ENCODE peak calls at places on chromosome 20, in four cellular contexts. J, Y, Z and H are unnamed samples.

GRCh38 chr20:36728986-36729385 is 16.9 kb downstream of the NDRG3 start:
- DNase-seq in J (no peak), Y (no peak), Z (peak; percentile 37), H (no peak)

GRCh38 chr20:59644371-59644939 is 40.1 kb downstream of the PHACTR3 start:
- DNase-seq in J (no peak), Y (no peak), Z (no peak), H (no peak)

GRCh38 chr20:36547186-36548005 is 6.1 kb downstream of the MYL9 start:
- DNase-seq in J (no peak), Y (no peak), Z (peak; percentile 16), H (no peak)

GRCh38 chr20:63309261-63310071 is 16.5 kb downstream of the COL20A1 start:
- DNase-seq in J (no peak), Y (no peak), Z (peak; percentile 69), H (no peak)

GRCh38 chr20:63060057-63060991 is 53.6 kb upstream of the BHLHE23 start:
- DNase-seq in J (no peak), Y (no peak), Z (no peak), H (no peak)

GRCh38 chr20:41141153-41141815 is 3.9 kb downstream of the PLCG1 start:
- DNase-seq in J (no peak), Y (no peak), Z (no peak), H (no peak)

GRCh38 chr20:528923-529594 is 14.5 kb downstream of the CSNK2A1 start:
- DNase-seq in J (no peak), Y (no peak), Z (no peak), H (peak; percentile 83)

GRCh38 chr20:8457978-8458377 is 325.9 kb downstream of the PLCB1 start:
- DNase-seq in J (no peak), Y (peak; percentile 59), Z (no peak), H (no peak)

GRCh38 chr20:62980970-62981369 is 25.8 kb downstream of the BHLHE23 start:
- DNase-seq in J (no peak), Y (no peak), Z (no peak), H (no peak)

GRCh38 chr20:35490736-35491181 is 35.4 kb downstream of the CEP250 start:
- DNase-seq in J (no peak), Y (peak; percentile 77), Z (peak; percentile 83), H (no peak)

GRCh38 chr20:17525650-17526049 is 5.5 kb downstream of the BFSP1 start:
- DNase-seq in J (no peak), Y (no peak), Z (no peak), H (no peak)

GRCh38 chr20:60295214-60295613 is 337.0 kb downstream of the CDH26 start:
- DNase-seq in J (no peak), Y (no peak), Z (no peak), H (no peak)

GRCh38 chr20:2333821-2334220 is 38.0 kb downstream of the TGM3 start:
- DNase-seq in J (no peak), Y (no peak), Z (no peak), H (no peak)

GRCh38 chr20:5608104-5608447 is 142.1 kb upstream of the SHLD1 start:
- DNase-seq in J (no peak), Y (no peak), Z (no peak), H (no peak)

GRCh38 chr20:43237651-43238050 is 47.9 kb upstream of the PTPRT start:
- DNase-seq in J (no peak), Y (no peak), Z (no peak), H (no peak)

GRCh38 chr20:54267510-54268003 is 59.7 kb downstream of the PFDN4 start:
- DNase-seq in J (peak; percentile 26), Y (no peak), Z (no peak), H (no peak)

GRCh38 chr20:64065973-64066341 is 3.0 kb downstream of the TCEA2 start:
- DNase-seq in J (peak; percentile 54), Y (no peak), Z (peak; percentile 81), H (peak; percentile 92)

GRCh38 chr20:59598625-59599310 is 5.6 kb upstream of the PHACTR3 start:
- DNase-seq in J (no peak), Y (no peak), Z (peak; percentile 81), H (peak; percentile 3)

GRCh38 chr20:45945678-45946148 is 11.2 kb downstream of the PCIF1 start:
- DNase-seq in J (no peak), Y (no peak), Z (no peak), H (no peak)

GRCh38 chr20:8601542-8601912 is 467.4 kb upstream of the PLCB4 start:
- DNase-seq in J (no peak), Y (no peak), Z (peak; percentile 61), H (no peak)

GRCh38 chr20:12927489-12927888 is 81.3 kb upstream of the SPTLC3 start:
- DNase-seq in J (peak; percentile 26), Y (no peak), Z (no peak), H (no peak)

GRCh38 chr20:62772618-62772993 is 23.7 kb upstream of the MRGBP start:
- DNase-seq in J (no peak), Y (no peak), Z (no peak), H (no peak)

GRCh38 chr20:62603021-62603906 is 39.0 kb upstream of the SLCO4A1 start:
- DNase-seq in J (peak; percentile 40), Y (peak; percentile 89), Z (peak; percentile 75), H (peak; percentile 39)

GRCh38 chr20:61950631-61951010 is 115.1 kb downstream of the TAF4 start:
- DNase-seq in J (no peak), Y (no peak), Z (no peak), H (no peak)

GRCh38 chr20:2340823-2341222 is 39.9 kb upstream of the TGM6 start:
- DNase-seq in J (no peak), Y (no peak), Z (no peak), H (no peak)

GRCh38 chr20:1619861-1620444 is at the start of gene SIRPB1:
- DNase-seq in J (no peak), Y (peak; percentile 22), Z (peak; percentile 4), H (no peak)

GRCh38 chr20:23492292-23492691 is 1.4 kb downstream of the CST8 start:
- DNase-seq in J (no peak), Y (no peak), Z (peak; percentile 37), H (no peak)

GRCh38 chr20:64142546-64142945 is 21.7 kb upstream of the MYT1 start:
- DNase-seq in J (no peak), Y (no peak), Z (no peak), H (no peak)